ENCODE peak calls at places on chromosomes 3 and 15, in ten cellular contexts. D, R, Y, G, T, F, K, V, A and L are unnamed samples.
A peak's percentile ranks its signal among the peaks of the same experiment; 100 is the strongest.

GRCh38 chr15:26260517-26261133 is 397.5 kb upstream of the ATP10A start:
- DNase-seq in T (peak; percentile 12), D (peak; percentile 81), Y (no peak), G (peak; percentile 15), F (peak; percentile 77), V (no peak), R (no peak), A (no peak), K (no peak), L (no peak)

GRCh38 chr3:124592658-124593441 is 137.4 kb upstream of the UMPS start:
- DNase-seq in F (no peak), Y (no peak), G (no peak), R (no peak), T (no peak), V (no peak), K (no peak), A (no peak), D (no peak), L (no peak)

GRCh38 chr3:122689587-122689986 is 8.9 kb downstream of the PARP14 start:
- DNase-seq in V (peak; percentile 90), A (no peak), F (no peak), G (no peak), K (no peak), D (no peak), Y (no peak), T (no peak), R (no peak), L (peak; percentile 40)

GRCh38 chr3:66378256-66378655 is 122.6 kb downstream of the LRIG1 start:
- DNase-seq in A (no peak), V (peak; percentile 54), D (peak; percentile 76), R (peak; percentile 19), G (no peak), T (no peak), Y (no peak), F (no peak), K (no peak), L (no peak)

GRCh38 chr3:158430448-158430847 is 140.5 kb upstream of the MLF1 start:
- DNase-seq in G (no peak), K (no peak), T (no peak), V (no peak), A (no peak), R (no peak), F (no peak), Y (no peak), D (no peak), L (no peak)

GRCh38 chr3:42097166-42097946 is 6.2 kb downstream of the TRAK1 start:
- DNase-seq in D (no peak), Y (no peak), T (no peak), G (no peak), K (no peak), F (no peak), A (no peak), R (no peak), V (no peak), L (peak; percentile 59)

GRCh38 chr3:147620906-147621305 is 211.7 kb downstream of the ZIC1 start:
- DNase-seq in G (no peak), D (no peak), F (peak; percentile 32), R (no peak), T (no peak), K (no peak), A (no peak), V (no peak), Y (no peak), L (no peak)

GRCh38 chr3:194686816-194687637 is 1.3 kb downstream of the FAM43A start:
- DNase-seq in D (peak; percentile 89), T (peak; percentile 50), G (no peak), K (no peak), Y (no peak), F (peak; percentile 71), A (no peak), V (peak; percentile 51), R (no peak), L (no peak)

GRCh38 chr3:71520186-71521020 is 63.1 kb downstream of the FOXP1 start:
- DNase-seq in R (no peak), V (no peak), D (no peak), G (no peak), A (no peak), T (no peak), F (no peak), Y (no peak), K (no peak), L (no peak)

GRCh38 chr3:155179966-155180757 is 100.0 kb downstream of the MME start:
- DNase-seq in G (no peak), V (no peak), R (no peak), F (no peak), K (no peak), Y (no peak), A (no peak), T (no peak), D (no peak), L (no peak)

GRCh38 chr15:90465930-90466567 is 63.7 kb upstream of the CRTC3 start:
- DNase-seq in Y (no peak), T (no peak), F (no peak), G (no peak), K (no peak), V (no peak), R (no peak), A (no peak), D (no peak), L (peak; percentile 24)

GRCh38 chr3:182911782-182912111 is 68.6 kb downstream of the DCUN1D1 start:
- DNase-seq in K (no peak), A (no peak), F (no peak), D (peak; percentile 27), V (no peak), G (no peak), T (no peak), Y (no peak), R (no peak), L (no peak)